ENCODE peak calls at places on chromosomes 12 and 14, in ten cellular contexts. U, I, Q, K, T, E, V, H, W and Z are unnamed samples.

GRCh38 chr12:67885370-67886169 is 103.7 kb upstream of the IFNG-AS1 start:
- DNase-seq in U (no peak), T (peak), Q (no peak), V (no peak), K (no peak), W (no peak), H (no peak), E (no peak), I (peak), Z (no peak)

GRCh38 chr12:57803317-57803893 is 15.1 kb downstream of the AVIL start:
- DNase-seq in T (no peak), I (peak), V (no peak), W (peak), K (no peak), U (peak), H (peak), E (peak), Q (no peak), Z (peak)

GRCh38 chr12:5432011-5432400 is at the start of gene NTF3:
- DNase-seq in E (peak), V (no peak), Q (peak), T (no peak), W (peak), H (peak), I (no peak), U (no peak), K (no peak), Z (no peak)

GRCh38 chr14:50062438-50063039 is 53.8 kb downstream of the VCPKMT start:
- DNase-seq in T (no peak), W (peak), Q (no peak), U (peak), V (no peak), I (peak), K (no peak), H (no peak), E (peak), Z (peak)

GRCh38 chr12:75087656-75088055 is 122.0 kb downstream of the KCNC2 start:
- DNase-seq in V (no peak), W (peak), I (peak), H (no peak), E (no peak), Q (no peak), K (no peak), T (peak), U (no peak), Z (no peak)

GRCh38 chr12:113766880-113767878 is 198.9 kb downstream of the RBM19 start:
- DNase-seq in U (no peak), Q (no peak), I (peak), T (no peak), E (no peak), K (peak), V (no peak), W (peak), H (no peak), Z (no peak)

GRCh38 chr12:47818701-47819543 is 781 bp downstream of the HDAC7 start:
- DNase-seq in Q (peak), T (no peak), U (no peak), W (no peak), E (peak), V (peak), I (peak), K (no peak), H (peak), Z (no peak)

GRCh38 chr12:57759360-57759980 is 4.6 kb downstream of the MARCHF9 start:
- DNase-seq in E (peak), H (no peak), W (peak), U (no peak), I (peak), T (no peak), Q (no peak), V (no peak), K (no peak), Z (no peak)

GRCh38 chr14:65255583-65256443 is 153.5 kb upstream of the MAX start:
- DNase-seq in I (peak), W (no peak), H (no peak), T (no peak), E (peak), Q (no peak), K (no peak), U (no peak), V (peak), Z (no peak)

GRCh38 chr14:94110552-94111181 is at the start of gene IFI27:
- DNase-seq in E (no peak), I (peak), T (no peak), K (no peak), W (peak), H (no peak), V (peak), U (no peak), Q (no peak), Z (no peak)

GRCh38 chr14:68952544-68953535 is 26.3 kb downstream of the ACTN1 start:
- DNase-seq in W (peak), U (no peak), I (no peak), V (no peak), T (no peak), K (no peak), Q (no peak), H (no peak), E (no peak), Z (no peak)

GRCh38 chr14:69170848-69171247 is 17.9 kb upstream of the DCAF5 start:
- DNase-seq in H (no peak), I (peak), K (no peak), V (no peak), W (peak), Q (no peak), T (no peak), E (no peak), U (no peak), Z (no peak)

GRCh38 chr12:107493646-107494045 is 192.0 kb upstream of the PWP1 start:
- DNase-seq in I (no peak), H (no peak), E (no peak), W (no peak), Q (no peak), T (peak), U (no peak), K (no peak), V (peak), Z (no peak)

GRCh38 chr14:94062344-94062904 is 18.6 kb downstream of the DDX24 start:
- DNase-seq in K (no peak), U (no peak), T (no peak), I (peak), H (no peak), V (no peak), W (peak), Q (no peak), E (no peak), Z (no peak)